ENCODE peak calls at places on chromosome 16, in nine cellular contexts. One of them, this sample, is unnamed.

GRCh38 chr16:22098538-22099255 is 6.4 kb downstream of the VWA3A start:
- DNase-seq in CD4-positive, alpha-beta memory T cell: no peak
- DNase-seq in ascending aorta: no peak
- DNase-seq in foreskin keratinocyte: no peak
- DNase-seq in endodermal cell: peak; percentile 61
- DNase-seq in ovary: no peak
- DNase-seq in IMR-90: peak; percentile 44
- DNase-seq in cardiac muscle cell: peak; percentile 49
- DNase-seq in GM23248: peak; percentile 69
- DNase-seq in this sample: peak; percentile 34

GRCh38 chr16:83023011-83023410 is 396.2 kb downstream of the CDH13 start:
- DNase-seq in GM23248: no peak
- DNase-seq in endodermal cell: no peak
- DNase-seq in cardiac muscle cell: no peak
- DNase-seq in ascending aorta: no peak
- DNase-seq in CD4-positive, alpha-beta memory T cell: no peak
- DNase-seq in ovary: no peak
- DNase-seq in IMR-90: no peak
- DNase-seq in foreskin keratinocyte: no peak
- DNase-seq in this sample: no peak

GRCh38 chr16:13165024-13165423 is 263.6 kb downstream of the SHISA9 start:
- DNase-seq in ovary: no peak
- DNase-seq in endodermal cell: no peak
- DNase-seq in GM23248: no peak
- DNase-seq in foreskin keratinocyte: no peak
- DNase-seq in IMR-90: no peak
- DNase-seq in cardiac muscle cell: no peak
- DNase-seq in CD4-positive, alpha-beta memory T cell: no peak
- DNase-seq in ascending aorta: no peak
- DNase-seq in this sample: no peak

GRCh38 chr16:77435240-77435819 is 496 bp upstream of the ADAMTS18 start:
- DNase-seq in CD4-positive, alpha-beta memory T cell: no peak
- DNase-seq in endodermal cell: no peak
- DNase-seq in ovary: no peak
- DNase-seq in GM23248: no peak
- DNase-seq in foreskin keratinocyte: no peak
- DNase-seq in IMR-90: no peak
- DNase-seq in ascending aorta: no peak
- DNase-seq in cardiac muscle cell: no peak
- DNase-seq in this sample: no peak

GRCh38 chr16:82630688-82631087 is 3.9 kb downstream of the CDH13 start:
- DNase-seq in ovary: no peak
- DNase-seq in GM23248: peak; percentile 39
- DNase-seq in ascending aorta: no peak
- DNase-seq in endodermal cell: no peak
- DNase-seq in cardiac muscle cell: no peak
- DNase-seq in CD4-positive, alpha-beta memory T cell: no peak
- DNase-seq in IMR-90: peak; percentile 60
- DNase-seq in foreskin keratinocyte: no peak
- DNase-seq in this sample: no peak

GRCh38 chr16:57277586-57277985 is 6.9 kb downstream of the PLLP start:
- DNase-seq in ascending aorta: no peak
- DNase-seq in GM23248: peak; percentile 66
- DNase-seq in foreskin keratinocyte: peak; percentile 96
- DNase-seq in cardiac muscle cell: no peak
- DNase-seq in endodermal cell: no peak
- DNase-seq in ovary: no peak
- DNase-seq in CD4-positive, alpha-beta memory T cell: peak; percentile 87
- DNase-seq in IMR-90: peak; percentile 60
- DNase-seq in this sample: no peak

GRCh38 chr16:87207509-87207908 is 109.7 kb downstream of the C16orf95 start:
- DNase-seq in ascending aorta: no peak
- DNase-seq in ovary: no peak
- DNase-seq in cardiac muscle cell: no peak
- DNase-seq in GM23248: peak; percentile 92
- DNase-seq in foreskin keratinocyte: no peak
- DNase-seq in CD4-positive, alpha-beta memory T cell: no peak
- DNase-seq in IMR-90: peak; percentile 81
- DNase-seq in endodermal cell: no peak
- DNase-seq in this sample: no peak

GRCh38 chr16:88014954-88015805 is 63.9 kb downstream of the BANP start:
- DNase-seq in cardiac muscle cell: no peak
- DNase-seq in ascending aorta: no peak
- DNase-seq in GM23248: no peak
- DNase-seq in foreskin keratinocyte: no peak
- DNase-seq in IMR-90: no peak
- DNase-seq in endodermal cell: peak; percentile 38
- DNase-seq in CD4-positive, alpha-beta memory T cell: no peak
- DNase-seq in ovary: peak; percentile 15
- DNase-seq in this sample: no peak

GRCh38 chr16:1150511-1150982 is 2.4 kb upstream of the CACNA1H start:
- DNase-seq in cardiac muscle cell: no peak
- DNase-seq in IMR-90: peak; percentile 47
- DNase-seq in GM23248: peak; percentile 59
- DNase-seq in ovary: peak; percentile 64
- DNase-seq in CD4-positive, alpha-beta memory T cell: no peak
- DNase-seq in ascending aorta: no peak
- DNase-seq in foreskin keratinocyte: no peak
- DNase-seq in endodermal cell: peak; percentile 66
- DNase-seq in this sample: peak; percentile 45

GRCh38 chr16:81994485-81994884 is 16.8 kb downstream of the SDR42E1 start:
- DNase-seq in CD4-positive, alpha-beta memory T cell: no peak
- DNase-seq in IMR-90: no peak
- DNase-seq in foreskin keratinocyte: no peak
- DNase-seq in ovary: no peak
- DNase-seq in ascending aorta: no peak
- DNase-seq in GM23248: peak; percentile 7
- DNase-seq in cardiac muscle cell: no peak
- DNase-seq in endodermal cell: peak; percentile 63
- DNase-seq in this sample: no peak

GRCh38 chr16:50593410-50594139 is 45.4 kb downstream of the NKD1 start:
- DNase-seq in endodermal cell: peak; percentile 88
- DNase-seq in ascending aorta: no peak
- DNase-seq in cardiac muscle cell: peak; percentile 70
- DNase-seq in CD4-positive, alpha-beta memory T cell: no peak
- DNase-seq in IMR-90: no peak
- DNase-seq in foreskin keratinocyte: no peak
- DNase-seq in ovary: no peak
- DNase-seq in GM23248: no peak
- DNase-seq in this sample: no peak

GRCh38 chr16:14003119-14003570 is 68.0 kb upstream of the MRTFB start:
- DNase-seq in cardiac muscle cell: peak; percentile 51
- DNase-seq in CD4-positive, alpha-beta memory T cell: no peak
- DNase-seq in ascending aorta: no peak
- DNase-seq in IMR-90: peak; percentile 72
- DNase-seq in endodermal cell: peak; percentile 86
- DNase-seq in ovary: peak; percentile 61
- DNase-seq in foreskin keratinocyte: peak; percentile 25
- DNase-seq in GM23248: peak; percentile 88
- DNase-seq in this sample: peak; percentile 88

GRCh38 chr16:9123871-9124270 is 32.4 kb downstream of the HAPSTR1 start:
- DNase-seq in CD4-positive, alpha-beta memory T cell: no peak
- DNase-seq in ovary: no peak
- DNase-seq in GM23248: no peak
- DNase-seq in endodermal cell: no peak
- DNase-seq in cardiac muscle cell: no peak
- DNase-seq in foreskin keratinocyte: no peak
- DNase-seq in ascending aorta: peak; percentile 25
- DNase-seq in IMR-90: no peak
- DNase-seq in this sample: no peak

GRCh38 chr16:4610011-4611005 is 4.4 kb downstream of the UBALD1 start:
- DNase-seq in endodermal cell: peak; percentile 59
- DNase-seq in GM23248: no peak
- DNase-seq in ascending aorta: no peak
- DNase-seq in IMR-90: no peak
- DNase-seq in foreskin keratinocyte: no peak
- DNase-seq in CD4-positive, alpha-beta memory T cell: no peak
- DNase-seq in cardiac muscle cell: no peak
- DNase-seq in ovary: no peak
- DNase-seq in this sample: no peak
- H3K4me1 ChIP-seq in endodermal cell: peaks cover 7% of the 10 kb centered on the region
- H3K4me1 ChIP-seq in GM23248: peaks cover 22% of the 10 kb centered on the region
- H3K4me1 ChIP-seq in ascending aorta: peaks cover 19% of the 10 kb centered on the region
- H3K4me1 ChIP-seq in IMR-90: peaks cover 23% of the 10 kb centered on the region
- H3K4me1 ChIP-seq in foreskin keratinocyte: peaks cover 6% of the 10 kb centered on the region
- H3K4me1 ChIP-seq in CD4-positive, alpha-beta memory T cell: peaks cover 22% of the 10 kb centered on the region
- H3K4me1 ChIP-seq in cardiac muscle cell: no peaks in the 10 kb centered on the region
- H3K4me1 ChIP-seq in ovary: peaks cover 14% of the 10 kb centered on the region
- H3K4me1 ChIP-seq in this sample: no peaks in the 10 kb centered on the region

DNA sequence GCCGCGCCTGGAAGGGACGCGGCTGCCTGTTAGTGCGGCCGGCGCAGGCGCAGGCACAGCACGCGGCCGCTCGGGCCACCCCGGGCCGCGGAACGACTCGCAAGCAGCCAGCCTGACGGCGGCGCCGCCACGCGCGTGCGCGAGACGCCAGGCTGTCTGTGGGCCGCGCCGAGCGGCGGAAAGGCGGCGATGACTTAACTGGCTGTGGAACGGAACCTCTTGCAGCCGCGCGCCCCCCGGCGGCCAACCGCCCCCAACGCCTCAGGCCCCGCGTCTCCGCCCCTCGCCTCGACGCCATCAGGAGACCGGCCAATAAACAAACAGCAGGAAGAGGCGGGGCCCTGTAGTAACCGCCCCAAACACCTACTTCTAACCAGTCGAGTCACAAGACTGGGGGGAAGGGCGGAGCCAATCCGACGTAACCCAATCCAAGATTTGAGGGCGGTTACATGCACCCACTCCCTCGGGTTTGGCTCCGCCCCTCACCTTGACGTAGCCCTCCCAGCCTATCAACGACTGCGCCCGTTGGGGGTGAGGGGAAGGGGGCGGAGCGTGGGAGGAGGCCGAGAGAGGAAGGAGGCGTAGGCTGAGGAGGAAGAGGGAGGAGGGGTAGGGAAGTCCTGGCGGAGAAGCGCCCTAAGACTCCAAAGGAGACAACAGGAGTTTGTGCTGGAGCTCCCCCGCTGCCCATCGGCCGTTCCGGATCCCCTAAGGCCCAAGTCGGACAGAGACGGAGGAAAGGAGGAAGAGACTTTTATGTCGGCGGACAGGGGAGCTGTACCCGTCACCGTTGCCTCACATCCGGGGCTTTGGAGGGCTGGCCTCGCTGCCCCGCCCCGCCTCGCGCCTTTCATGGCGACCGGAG is at the start of gene FBRS:
- DNase-seq in GM23248: peak; percentile 100
- DNase-seq in ovary: peak; percentile 100
- DNase-seq in ascending aorta: peak; percentile 100
- DNase-seq in endodermal cell: peak; percentile 100
- DNase-seq in cardiac muscle cell: peak; percentile 100
- DNase-seq in foreskin keratinocyte: peak; percentile 99
- DNase-seq in IMR-90: peak; percentile 100
- DNase-seq in CD4-positive, alpha-beta memory T cell: peak; percentile 100
- DNase-seq in this sample: peak; percentile 100
- H3K4me1 ChIP-seq in GM23248: peaks cover 20% of the 10 kb centered on the region
- H3K4me1 ChIP-seq in ovary: peaks cover 11% of the 10 kb centered on the region
- H3K4me1 ChIP-seq in ascending aorta: peaks cover 26% of the 10 kb centered on the region
- H3K4me1 ChIP-seq in endodermal cell: peaks cover 6% of the 10 kb centered on the region
- H3K4me1 ChIP-seq in cardiac muscle cell: peaks cover 8% of the 10 kb centered on the region
- H3K4me1 ChIP-seq in foreskin keratinocyte: peaks cover 9% of the 10 kb centered on the region
- H3K4me1 ChIP-seq in IMR-90: peaks cover 12% of the 10 kb centered on the region
- H3K4me1 ChIP-seq in CD4-positive, alpha-beta memory T cell: peaks cover 43% of the 10 kb centered on the region
- H3K4me1 ChIP-seq in this sample: peaks cover 3% of the 10 kb centered on the region

GRCh38 chr16:75262104-75262799 is 10.8 kb upstream of the BCAR1 start:
- DNase-seq in cardiac muscle cell: no peak
- DNase-seq in endodermal cell: peak; percentile 45
- DNase-seq in ascending aorta: no peak
- DNase-seq in CD4-positive, alpha-beta memory T cell: no peak
- DNase-seq in ovary: peak; percentile 63
- DNase-seq in GM23248: no peak
- DNase-seq in IMR-90: no peak
- DNase-seq in foreskin keratinocyte: no peak
- DNase-seq in this sample: no peak
- H3K4me1 ChIP-seq in cardiac muscle cell: peaks cover 53% of the 10 kb centered on the region
- H3K4me1 ChIP-seq in endodermal cell: peaks cover 14% of the 10 kb centered on the region
- H3K4me1 ChIP-seq in ascending aorta: peaks cover 43% of the 10 kb centered on the region
- H3K4me1 ChIP-seq in CD4-positive, alpha-beta memory T cell: peaks cover 9% of the 10 kb centered on the region
- H3K4me1 ChIP-seq in ovary: peaks cover 42% of the 10 kb centered on the region
- H3K4me1 ChIP-seq in GM23248: peaks cover 29% of the 10 kb centered on the region
- H3K4me1 ChIP-seq in IMR-90: peaks cover 56% of the 10 kb centered on the region
- H3K4me1 ChIP-seq in foreskin keratinocyte: peaks cover 19% of the 10 kb centered on the region
- H3K4me1 ChIP-seq in this sample: peaks cover 29% of the 10 kb centered on the region

DNA sequence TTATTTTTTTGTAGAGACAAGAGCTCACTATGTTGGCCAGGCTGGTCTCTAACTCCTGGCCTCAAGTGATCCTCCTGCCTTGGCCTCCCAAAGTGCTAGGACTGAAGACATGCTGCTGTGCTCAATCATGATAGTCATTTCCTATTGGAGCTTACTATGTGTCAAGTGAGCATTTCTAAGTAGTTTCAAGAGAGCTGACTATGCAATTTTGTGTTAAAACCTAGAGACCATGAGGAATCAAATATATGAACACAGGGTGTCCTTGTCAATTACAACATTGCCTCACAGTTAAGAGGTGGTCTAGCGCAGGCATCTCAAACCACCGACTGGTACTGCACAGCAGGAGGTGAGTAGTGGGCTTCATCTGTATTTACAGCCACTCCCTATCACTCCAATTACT is 37.8 kb downstream of the MYH11 start:
- DNase-seq in IMR-90: no peak
- DNase-seq in cardiac muscle cell: no peak
- DNase-seq in ovary: no peak
- DNase-seq in GM23248: no peak
- DNase-seq in foreskin keratinocyte: no peak
- DNase-seq in ascending aorta: no peak
- DNase-seq in endodermal cell: no peak
- DNase-seq in CD4-positive, alpha-beta memory T cell: no peak
- DNase-seq in this sample: no peak
- H3K4me1 ChIP-seq in IMR-90: no peaks in the 10 kb centered on the region
- H3K4me1 ChIP-seq in cardiac muscle cell: no peaks in the 10 kb centered on the region
- H3K4me1 ChIP-seq in ovary: peaks cover 5% of the 10 kb centered on the region
- H3K4me1 ChIP-seq in GM23248: no peaks in the 10 kb centered on the region
- H3K4me1 ChIP-seq in foreskin keratinocyte: no peaks in the 10 kb centered on the region
- H3K4me1 ChIP-seq in ascending aorta: peaks cover 12% of the 10 kb centered on the region
- H3K4me1 ChIP-seq in endodermal cell: no peaks in the 10 kb centered on the region
- H3K4me1 ChIP-seq in CD4-positive, alpha-beta memory T cell: no peaks in the 10 kb centered on the region
- H3K4me1 ChIP-seq in this sample: no peaks in the 10 kb centered on the region

DNA sequence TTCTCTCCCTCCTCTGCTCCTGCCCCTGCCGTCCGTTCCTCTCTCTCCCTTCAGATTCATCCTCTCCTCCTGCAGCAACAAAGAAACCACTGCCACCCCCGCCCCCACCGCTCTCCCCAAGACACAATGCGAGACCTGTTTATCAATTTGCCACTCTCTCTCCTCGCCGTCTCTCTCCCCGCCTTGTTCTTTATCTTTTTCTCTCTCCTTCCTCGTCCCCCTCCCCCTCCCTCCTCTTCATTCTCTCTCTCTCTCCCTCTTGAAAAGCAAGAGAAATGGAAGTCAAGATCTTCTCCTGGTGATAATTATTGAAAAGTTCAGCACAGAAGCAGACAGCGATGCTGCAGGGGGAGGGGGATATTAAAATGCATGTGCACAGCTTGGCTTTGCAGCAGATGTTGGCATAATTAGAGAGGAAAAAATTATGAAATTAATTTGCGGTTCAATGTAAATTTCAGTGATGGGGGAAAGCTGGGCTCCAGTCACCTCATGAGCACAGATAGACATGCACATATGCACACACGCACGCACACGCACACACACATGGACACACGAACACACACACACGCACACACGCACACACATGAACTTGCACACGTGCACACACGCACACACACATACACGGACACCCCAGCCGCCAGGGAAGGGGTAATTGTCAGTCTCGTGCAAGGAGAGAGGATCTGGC is 58.1 kb upstream of the CBFA2T3 start:
- DNase-seq in ascending aorta: no peak
- DNase-seq in IMR-90: no peak
- DNase-seq in cardiac muscle cell: no peak
- DNase-seq in GM23248: no peak
- DNase-seq in foreskin keratinocyte: no peak
- DNase-seq in ovary: no peak
- DNase-seq in endodermal cell: no peak
- DNase-seq in CD4-positive, alpha-beta memory T cell: no peak
- DNase-seq in this sample: peak; percentile 2
- H3K4me1 ChIP-seq in ascending aorta: no peaks in the 10 kb centered on the region
- H3K4me1 ChIP-seq in IMR-90: no peaks in the 10 kb centered on the region
- H3K4me1 ChIP-seq in cardiac muscle cell: no peaks in the 10 kb centered on the region
- H3K4me1 ChIP-seq in GM23248: no peaks in the 10 kb centered on the region
- H3K4me1 ChIP-seq in foreskin keratinocyte: no peaks in the 10 kb centered on the region
- H3K4me1 ChIP-seq in ovary: no peaks in the 10 kb centered on the region
- H3K4me1 ChIP-seq in endodermal cell: no peaks in the 10 kb centered on the region
- H3K4me1 ChIP-seq in CD4-positive, alpha-beta memory T cell: peaks cover 44% of the 10 kb centered on the region
- H3K4me1 ChIP-seq in this sample: no peaks in the 10 kb centered on the region